ENCODE peak calls at places on chromosome 2, in five cellular contexts. T, F, E, A and H are unnamed samples.

GRCh38 chr2:138447889-138448570 is 53.5 kb upstream of the SPOPL start:
- ATAC-seq in T (no peak), F (no peak), E (no peak), A (no peak), H (no peak)

GRCh38 chr2:39837856-39838453 is 58.9 kb upstream of the THUMPD2 start:
- ATAC-seq in T (peak), F (peak), E (peak), A (peak), H (no peak)

GRCh38 chr2:109694190-109694589 is 80.0 kb downstream of the SOWAHC start:
- ATAC-seq in T (no peak), F (no peak), E (no peak), A (no peak), H (no peak)

GRCh38 chr2:109266511-109266910 is 137.5 kb downstream of the SH3RF3 start:
- ATAC-seq in T (no peak), F (peak), E (no peak), A (no peak), H (no peak)

GRCh38 chr2:148599112-148599991 is 45.2 kb upstream of the EPC2 start:
- ATAC-seq in T (no peak), F (no peak), E (no peak), A (no peak), H (no peak)

GRCh38 chr2:159063677-159064076 is 95.2 kb downstream of the TANC1 start:
- ATAC-seq in T (no peak), F (no peak), E (no peak), A (peak), H (no peak)

GRCh38 chr2:227491391-227491790 is 19.4 kb downstream of the AGFG1 start:
- ATAC-seq in T (no peak), F (no peak), E (no peak), A (no peak), H (no peak)

GRCh38 chr2:32715391-32715841 is 87.6 kb downstream of the TTC27 start:
- ATAC-seq in T (peak), F (no peak), E (no peak), A (peak), H (no peak)

GRCh38 chr2:96665083-96665569 is 22.6 kb downstream of the FER1L5 start:
- ATAC-seq in T (no peak), F (peak), E (peak), A (peak), H (peak)

GRCh38 chr2:98846041-98846440 is 90.0 kb downstream of the CRACDL start:
- ATAC-seq in T (no peak), F (no peak), E (no peak), A (no peak), H (no peak)

GRCh38 chr2:230472619-230473018 is 56.6 kb downstream of the SP100 start:
- ATAC-seq in T (peak), F (no peak), E (no peak), A (no peak), H (peak)

GRCh38 chr2:207474871-207475485 is 54.8 kb upstream of the CREB1 start:
- ATAC-seq in T (peak), F (peak), E (no peak), A (no peak), H (peak)

GRCh38 chr2:133956434-133956935 is 297.4 kb upstream of the MGAT5 start:
- ATAC-seq in T (no peak), F (no peak), E (no peak), A (no peak), H (no peak)

GRCh38 chr2:61853848-61854434 is at the start of gene FAM161A:
- ATAC-seq in T (peak), F (peak), E (peak), A (peak), H (peak)

GRCh38 chr2:48248251-48248933 is 281.6 kb upstream of the STON1 start:
- ATAC-seq in T (peak), F (peak), E (peak), A (peak), H (peak)

GRCh38 chr2:218033590-218034496 is 31.0 kb upstream of the TNS1 start:
- ATAC-seq in T (peak), F (peak), E (no peak), A (no peak), H (no peak)

GRCh38 chr2:159072795-159073194 is 104.4 kb downstream of the TANC1 start:
- ATAC-seq in T (no peak), F (no peak), E (no peak), A (no peak), H (no peak)

GRCh38 chr2:85951351-85952067 is 62.7 kb upstream of the ST3GAL5 start:
- ATAC-seq in T (no peak), F (peak), E (no peak), A (no peak), H (no peak)

GRCh38 chr2:151334082-151334815 is 23.1 kb upstream of the TNFAIP6 start:
- ATAC-seq in T (no peak), F (peak), E (no peak), A (peak), H (peak)

GRCh38 chr2:220756653-220757052 is 815.5 kb downstream of the EPHA4 start:
- ATAC-seq in T (no peak), F (no peak), E (no peak), A (no peak), H (no peak)

GRCh38 chr2:128510701-128511100 is 192.0 kb upstream of the HS6ST1 start:
- ATAC-seq in T (no peak), F (no peak), E (no peak), A (no peak), H (no peak)

GRCh38 chr2:140997997-140998396 is 1132.8 kb downstream of the LRP1B start:
- ATAC-seq in T (no peak), F (no peak), E (no peak), A (no peak), H (no peak)

GRCh38 chr2:70995227-70995729 is 605 bp upstream of the TEX261 start:
- ATAC-seq in T (peak), F (peak), E (peak), A (peak), H (no peak)

GRCh38 chr2:175690113-175690716 is 311.9 kb downstream of the LNPK start:
- ATAC-seq in T (peak), F (peak), E (no peak), A (no peak), H (no peak)

GRCh38 chr2:85707304-85707703 is 13.1 kb downstream of the GNLY start:
- ATAC-seq in T (peak), F (peak), E (peak), A (no peak), H (peak)

GRCh38 chr2:109435866-109436634 is 177.7 kb downstream of the SEPTIN10 start:
- ATAC-seq in T (no peak), F (no peak), E (no peak), A (peak), H (peak)

GRCh38 chr2:241351640-241352031 is 4.4 kb upstream of the FARP2 start:
- ATAC-seq in T (no peak), F (no peak), E (no peak), A (no peak), H (no peak)

GRCh38 chr2:101754613-101755012 is 57.1 kb downstream of the MAP4K4 start:
- ATAC-seq in T (no peak), F (no peak), E (no peak), A (no peak), H (no peak)

GRCh38 chr2:163008642-163009041 is 170.1 kb upstream of the KCNH7 start:
- ATAC-seq in T (no peak), F (no peak), E (no peak), A (no peak), H (no peak)

GRCh38 chr2:181268174-181268867 is 188.9 kb upstream of the ITGA4 start:
- ATAC-seq in T (peak), F (no peak), E (no peak), A (no peak), H (no peak)

GRCh38 chr2:242020196-242021004 is 150.9 kb downstream of the RTP5 start:
- ATAC-seq in T (no peak), F (peak), E (no peak), A (no peak), H (no peak)

GRCh38 chr2:16623564-16624418 is 41.8 kb downstream of the CYRIA start:
- ATAC-seq in T (no peak), F (no peak), E (no peak), A (no peak), H (no peak)

GRCh38 chr2:46157072-46157965 is 139.9 kb upstream of the EPAS1 start:
- ATAC-seq in T (no peak), F (no peak), E (no peak), A (peak), H (peak)

GRCh38 chr2:167017021-167017420 is 128.7 kb downstream of the XIRP2 start:
- ATAC-seq in T (no peak), F (no peak), E (no peak), A (no peak), H (no peak)

GRCh38 chr2:113965644-113966043 is 75.8 kb downstream of the ACTR3 start:
- ATAC-seq in T (peak), F (peak), E (no peak), A (peak), H (no peak)

GRCh38 chr2:208006325-208006724 is 19.0 kb downstream of the PLEKHM3 start:
- ATAC-seq in T (no peak), F (no peak), E (no peak), A (peak), H (no peak)

GRCh38 chr2:120435671-120436459 is 89.9 kb downstream of the INHBB start:
- ATAC-seq in T (no peak), F (no peak), E (no peak), A (no peak), H (no peak)

GRCh38 chr2:120438301-120439066 is 92.5 kb downstream of the INHBB start:
- ATAC-seq in T (no peak), F (no peak), E (no peak), A (no peak), H (no peak)

GRCh38 chr2:120436460-120436739 is 90.5 kb downstream of the INHBB start:
- ATAC-seq in T (no peak), F (no peak), E (no peak), A (no peak), H (peak)

GRCh38 chr2:120437604-120438000 is 91.7 kb downstream of the INHBB start:
- ATAC-seq in T (no peak), F (no peak), E (no peak), A (no peak), H (no peak)

GRCh38 chr2:120436885-120437603 is 91.1 kb downstream of the INHBB start:
- ATAC-seq in T (peak), F (peak), E (no peak), A (no peak), H (no peak)
- TF ChIP-seq CTCF in T (peak), F (peak), E (peak), A (no peak), H (no peak)

GRCh38 chr2:74424139-74424992 is 2.8 kb downstream of the WDR54 start:
- ATAC-seq in T (no peak), F (peak), E (no peak), A (no peak), H (no peak)

GRCh38 chr2:74424995-74425406 is 3.5 kb downstream of the WDR54 start:
- ATAC-seq in T (no peak), F (no peak), E (no peak), A (no peak), H (no peak)

GRCh38 chr2:74427551-74427950 is 6.0 kb downstream of the WDR54 start:
- ATAC-seq in T (no peak), F (no peak), E (no peak), A (no peak), H (no peak)

GRCh38 chr2:74426181-74426758 is 4.7 kb downstream of the WDR54 start:
- ATAC-seq in T (no peak), F (no peak), E (no peak), A (no peak), H (no peak)

GRCh38 chr2:74425523-74425922 is 4.0 kb downstream of the WDR54 start:
- ATAC-seq in T (no peak), F (peak), E (no peak), A (no peak), H (no peak)
- TF ChIP-seq POLR2A in T (no peak), F (no peak), E (no peak), A (no peak), H (no peak)

DNA sequence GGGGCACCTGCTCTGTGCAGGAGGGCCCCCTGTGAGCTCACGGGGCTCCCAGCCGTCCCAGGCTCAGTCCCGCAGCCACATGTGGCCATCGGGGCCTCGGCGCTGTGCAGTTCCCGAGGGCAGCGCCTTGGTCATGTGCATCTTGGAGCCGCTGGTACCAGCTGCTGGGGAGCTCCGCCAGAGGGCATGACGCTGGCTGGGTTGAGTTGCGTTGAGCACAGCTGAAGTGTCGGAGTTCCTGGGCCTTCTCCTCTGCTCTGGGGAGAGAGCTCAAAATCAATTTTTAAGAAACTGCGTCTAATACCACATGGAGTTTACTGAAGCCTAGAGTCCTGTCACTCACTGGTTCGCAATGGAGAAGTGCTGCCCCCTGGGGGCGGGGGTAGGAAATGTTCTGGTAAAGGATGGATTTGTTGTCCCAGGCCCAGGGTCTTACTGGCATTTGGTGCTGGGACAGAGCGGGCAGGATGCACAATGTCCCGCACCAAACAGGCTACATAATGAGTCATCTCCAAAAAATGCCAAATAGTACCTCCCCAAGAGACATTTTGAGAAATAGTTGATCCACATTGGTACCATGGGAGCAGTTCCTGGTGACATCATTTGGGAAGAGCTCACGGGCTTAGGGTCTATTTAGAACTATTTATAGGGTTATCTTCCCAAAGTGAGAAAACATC is 48.8 kb downstream of the GREB1 start:
- ATAC-seq in T (peak), F (peak), E (peak), A (peak), H (peak)
- TF ChIP-seq CTCF in T (peak), F (peak), E (peak), A (peak), H (peak)

GRCh38 chr2:130342533-130343275 is at the start of gene IMP4:
- ATAC-seq in T (peak), F (peak), E (peak), A (peak), H (peak)
- TF ChIP-seq POLR2A in T (peak), F (peak), E (no peak), A (no peak), H (peak)

GRCh38 chr2:196372811-196373664 is 201.7 kb upstream of the STK17B start:
- ATAC-seq in T (no peak), F (no peak), E (no peak), A (peak), H (no peak)
- TF ChIP-seq CTCF in T (no peak), F (no peak), E (no peak), A (no peak), H (no peak)